ENCODE peak calls at places on chromosomes 1 and 21, in seven cellular contexts. Y is NCI-H2107, K is transverse colon, T is GM12891, G is fibroblast of lung, R is RPMI7951, N is GM20000. P is an unnamed sample.
A peak's percentile ranks its signal among the peaks of the same experiment; 100 is the strongest.

GRCh38 chr1:65425697-65426096 is 5.2 kb downstream of the LEPR start:
- DNase-seq in K (no peak), T (no peak), R (peak; percentile 84), N (no peak), G (peak; percentile 44), Y (no peak), P (no peak)

GRCh38 chr1:26799479-26800133 is 11.9 kb downstream of the PIGV start:
- DNase-seq in Y (no peak), G (peak; percentile 96), K (peak; percentile 42), R (peak; percentile 68), N (no peak), T (no peak), P (no peak)

GRCh38 chr1:60978421-60979357 is 103.7 kb upstream of the NFIA start:
- DNase-seq in N (peak; percentile 25), T (peak; percentile 32), Y (no peak), R (no peak), G (peak; percentile 67), K (peak; percentile 21), P (peak; percentile 13)

GRCh38 chr1:191675991-191676783 is 482.1 kb upstream of the RGS18 start:
- DNase-seq in T (no peak), R (no peak), K (no peak), N (no peak), G (no peak), Y (no peak), P (no peak)

GRCh38 chr1:218369688-218370511 is 24.8 kb downstream of the TGFB2 start:
- DNase-seq in N (no peak), K (no peak), T (no peak), Y (no peak), G (peak; percentile 65), R (peak; percentile 71), P (no peak)

GRCh38 chr21:38664315-38664714 is 141.4 kb upstream of the ETS2 start:
- DNase-seq in G (no peak), Y (no peak), K (no peak), N (no peak), R (no peak), T (no peak), P (no peak)

GRCh38 chr1:211813590-211813989 is 17.0 kb downstream of the LPGAT1 start:
- DNase-seq in N (no peak), G (peak; percentile 46), K (peak; percentile 25), Y (no peak), T (no peak), R (peak; percentile 36), P (no peak)

GRCh38 chr1:179813626-179814351 is 63.8 kb downstream of the TOR1AIP2 start:
- DNase-seq in Y (no peak), K (no peak), R (no peak), G (no peak), N (no peak), T (no peak), P (no peak)

GRCh38 chr1:17355898-17356297 is 16.1 kb upstream of the PADI6 start:
- DNase-seq in Y (no peak), T (no peak), K (no peak), N (no peak), G (no peak), R (no peak), P (no peak)

GRCh38 chr1:116328671-116329070 is 44.4 kb upstream of the ATP1A1 start:
- DNase-seq in T (no peak), K (no peak), Y (no peak), N (no peak), G (no peak), R (no peak), P (no peak)

GRCh38 chr1:48790397-48790796 is 13.7 kb upstream of the BEND5 start:
- DNase-seq in Y (no peak), T (no peak), N (no peak), G (no peak), R (no peak), K (no peak), P (no peak)

GRCh38 chr1:42815938-42816599 is 853 bp upstream of the ERMAP start:
- DNase-seq in Y (no peak), N (peak; percentile 17), T (no peak), R (peak; percentile 15), G (peak; percentile 11), K (no peak), P (no peak)

GRCh38 chr1:184113251-184113650 is 61.7 kb downstream of the TSEN15 start:
- DNase-seq in G (no peak), Y (no peak), N (no peak), K (no peak), R (no peak), T (no peak), P (no peak)

GRCh38 chr1:167227934-167228378 is 7.3 kb downstream of the POU2F1 start:
- DNase-seq in T (no peak), R (no peak), N (no peak), K (no peak), G (no peak), Y (no peak), P (no peak)

GRCh38 chr1:209659909-209660308 is 7.7 kb upstream of the LAMB3 start:
- DNase-seq in Y (no peak), K (no peak), N (peak; percentile 51), G (peak; percentile 50), T (no peak), R (peak; percentile 63), P (no peak)

GRCh38 chr1:21320410-21321107 is 30.3 kb upstream of the ECE1 start:
- DNase-seq in K (no peak), N (no peak), Y (no peak), R (no peak), G (no peak), T (no peak), P (no peak)

GRCh38 chr21:37060296-37060695 is 12.6 kb downstream of the PIGP start:
- DNase-seq in Y (peak; percentile 95), N (no peak), R (peak; percentile 88), G (peak; percentile 97), T (no peak), K (peak; percentile 68), P (no peak)

GRCh38 chr1:25170439-25170838 is 61.9 kb downstream of the SYF2 start:
- DNase-seq in Y (no peak), N (no peak), T (no peak), G (no peak), K (no peak), R (no peak), P (no peak)